ENCODE peak calls at places on chromosomes 12 and 14, in nine cellular contexts. P is right lobe of liver, D is sigmoid colon, V is ovary, K is testis, G is IMR-90, W is transverse colon, X is HepG2, M is GM12878. H is an unnamed sample.

GRCh38 chr12:133058203-133059125 is 21.2 kb downstream of the ZNF84 start:
- DNase-seq in P (no peak), D (no peak), V (no peak), K (no peak), G (peak), W (no peak), X (no peak), M (no peak), H (no peak)

GRCh38 chr12:51270847-51271518 is 768 bp upstream of the SMAGP start:
- DNase-seq in P (no peak), D (no peak), V (no peak), K (no peak), G (peak), W (no peak), X (peak), M (no peak), H (peak)

GRCh38 chr14:32074887-32075572 is 2.1 kb upstream of the ARHGAP5 start:
- DNase-seq in P (no peak), D (no peak), V (no peak), K (no peak), G (peak), W (no peak), X (peak), M (no peak), H (no peak)

GRCh38 chr14:51002406-51002984 is 58.2 kb upstream of the PYGL start:
- DNase-seq in P (no peak), D (no peak), V (no peak), K (no peak), G (no peak), W (no peak), X (no peak), M (no peak), H (no peak)

GRCh38 chr12:16609140-16609539 is 3.2 kb upstream of the LMO3 start:
- DNase-seq in P (no peak), D (no peak), V (no peak), K (no peak), G (no peak), W (no peak), X (no peak), M (no peak), H (no peak)

GRCh38 chr12:102957339-102958050 is at the start of gene ASCL1:
- DNase-seq in P (no peak), D (no peak), V (no peak), K (peak), G (peak), W (no peak), X (no peak), M (no peak), H (no peak)

GRCh38 chr12:21528953-21529352 is 2.9 kb downstream of the SPX start:
- DNase-seq in P (no peak), D (no peak), V (no peak), K (no peak), G (no peak), W (no peak), X (no peak), M (no peak), H (no peak)

GRCh38 chr12:101759396-101760047 is 20.3 kb upstream of the SYCP3 start:
- DNase-seq in P (no peak), D (no peak), V (no peak), K (no peak), G (peak), W (no peak), X (peak), M (no peak), H (peak)

GRCh38 chr12:6038160-6038559 is 86.3 kb downstream of the VWF start:
- DNase-seq in P (no peak), D (peak), V (no peak), K (peak), G (peak), W (peak), X (peak), M (no peak), H (peak)

GRCh38 chr12:132907216-132907615 is 19.8 kb upstream of the CHFR start:
- DNase-seq in P (no peak), D (no peak), V (no peak), K (no peak), G (no peak), W (no peak), X (no peak), M (no peak), H (no peak)

GRCh38 chr14:23723911-23724310 is 87.7 kb downstream of the DHRS2 start:
- DNase-seq in P (no peak), D (no peak), V (no peak), K (no peak), G (no peak), W (no peak), X (no peak), M (no peak), H (no peak)

GRCh38 chr14:54261283-54261682 is 135.5 kb upstream of the CDKN3 start:
- DNase-seq in P (no peak), D (no peak), V (no peak), K (no peak), G (no peak), W (no peak), X (no peak), M (no peak), H (no peak)

GRCh38 chr14:54259821-54260220 is 137.0 kb upstream of the CDKN3 start:
- DNase-seq in P (no peak), D (no peak), V (no peak), K (no peak), G (no peak), W (no peak), X (no peak), M (no peak), H (no peak)

GRCh38 chr14:54258382-54258781 is 138.4 kb upstream of the CDKN3 start:
- DNase-seq in P (no peak), D (no peak), V (no peak), K (no peak), G (no peak), W (no peak), X (peak), M (no peak), H (no peak)

GRCh38 chr14:54256156-54256555 is 140.7 kb upstream of the CDKN3 start:
- DNase-seq in P (no peak), D (no peak), V (no peak), K (peak), G (no peak), W (no peak), X (no peak), M (no peak), H (no peak)

GRCh38 chr14:54257424-54257823 is 139.4 kb upstream of the CDKN3 start:
- DNase-seq in P (no peak), D (no peak), V (no peak), K (no peak), G (no peak), W (no peak), X (no peak), M (no peak), H (no peak)
- TF ChIP-seq POLR2A in P (no peak), D (no peak), V (no peak), K (no peak), G (no peak), W (no peak), X (no peak), M (no peak), H (no peak)

GRCh38 chr14:81162941-81163340 is 57.8 kb downstream of the GTF2A1 start:
- DNase-seq in P (no peak), D (no peak), V (no peak), K (no peak), G (peak), W (no peak), X (no peak), M (no peak), H (peak)
- H3K4me3 ChIP-seq in P (no peak), D (no peak), V (no peak), K (no peak), G (no peak), W (no peak), X (no peak), M (no peak), H (no peak)

DNA sequence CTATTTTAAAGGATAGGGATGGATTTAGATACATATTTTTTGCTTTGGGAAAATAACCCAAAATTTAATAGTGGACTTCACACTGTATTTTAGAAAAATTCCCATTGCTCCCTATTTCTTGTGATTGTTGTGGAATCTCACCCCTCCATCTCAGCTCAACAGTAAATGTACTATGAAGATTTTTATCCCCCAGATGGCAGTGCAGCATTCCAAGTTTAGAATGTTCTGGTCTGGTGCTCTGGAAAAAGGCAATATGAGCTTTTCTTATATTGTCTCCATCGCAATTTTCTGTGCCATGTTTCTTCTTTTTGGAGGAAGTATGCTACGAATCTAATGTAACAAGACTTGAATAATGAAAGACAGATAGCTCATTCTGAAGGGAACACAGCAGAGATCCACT is 471.7 kb upstream of the SYT1 start:
- DNase-seq in P (no peak), D (no peak), V (no peak), K (peak), G (peak), W (no peak), X (no peak), M (no peak), H (no peak)
- TF ChIP-seq CTCF in P (peak), D (no peak), V (peak), K (no peak), G (peak), W (no peak), X (no peak), M (peak), H (peak)

DNA sequence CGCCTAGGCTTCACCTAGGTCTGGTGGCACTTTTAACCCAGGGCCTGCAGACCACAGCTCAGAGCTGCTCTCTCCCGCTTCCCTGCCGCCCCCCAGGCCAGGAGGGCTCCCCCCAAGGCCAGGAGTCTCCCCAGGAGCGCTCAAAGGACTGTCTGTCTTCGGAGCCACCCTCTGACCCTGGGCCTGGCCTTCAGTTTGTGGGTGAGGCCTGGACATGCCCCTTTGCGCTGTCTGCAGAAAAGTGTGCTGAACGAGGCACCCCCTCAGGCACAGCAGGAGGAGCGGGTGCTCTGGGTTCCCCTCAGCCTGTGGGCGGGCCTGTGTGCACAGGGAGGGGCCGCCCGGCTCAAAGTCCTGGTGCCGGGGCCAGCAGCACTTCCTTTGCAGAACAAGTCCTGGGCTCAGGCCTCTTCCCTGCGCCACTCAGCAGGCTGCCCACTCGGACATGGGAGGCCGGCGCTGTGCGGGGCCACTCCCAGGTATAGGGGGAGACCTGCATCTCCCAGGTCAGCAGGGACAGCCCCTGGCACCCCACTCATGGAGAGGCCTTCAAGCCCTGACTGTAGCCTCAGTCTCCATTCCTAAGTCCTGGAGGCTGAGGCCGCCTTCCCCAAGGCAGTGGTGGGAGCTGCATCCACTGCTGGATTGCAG is 14.3 kb downstream of the DEGS2 start:
- DNase-seq in P (no peak), D (no peak), V (no peak), K (peak), G (no peak), W (peak), X (peak), M (no peak), H (no peak)
- TF ChIP-seq POLR2A in P (no peak), D (peak), V (no peak), K (no peak), G (no peak), W (peak), X (no peak), M (no peak), H (no peak)

H was measured in HCT116.